ENCODE peak calls at places on chromosomes 2 and 18, in nine cellular contexts. U is stimulated activated CD8-positive, alpha-beta memory T cell treated with anti-CD3 and anti-CD28 coated beads, Interleukin-4, amount 100 ng/mL, for 4 hours; I is activated naive CD4-positive, alpha-beta T cell; J is stimulated activated CD4-positive, alpha-beta T cell treated with anti-CD3 and anti-CD28 coated beads, Interleukin-4, amount 100 ng/mL, for 4 hours; M is cardiac muscle cell; X is body of pancreas; P is brain microvascular endothelial cell; C is NCI-H1417; V is EL. G is an unnamed sample.

GRCh38 chr2:13050764-13051163 is 334.0 kb downstream of the TRIB2 start:
- DNase-seq in J (no peak), I (no peak), X (no peak), U (no peak), V (no peak), P (no peak), C (no peak), M (peak; percentile 38), G (no peak)

GRCh38 chr2:22887426-22887825 is 497.6 kb upstream of the KLHL29 start:
- DNase-seq in U (no peak), P (no peak), C (no peak), I (no peak), J (no peak), V (no peak), M (no peak), X (no peak), G (no peak)

GRCh38 chr18:31648966-31649429 is 35.4 kb downstream of the B4GALT6 start:
- DNase-seq in C (no peak), J (no peak), U (no peak), M (peak; percentile 36), P (peak; percentile 45), V (no peak), X (no peak), I (no peak), G (no peak)

GRCh38 chr2:96550787-96551604 is 14.4 kb downstream of the ARID5A start:
- DNase-seq in P (no peak), I (no peak), X (no peak), V (no peak), U (no peak), C (no peak), J (no peak), M (no peak), G (no peak)

GRCh38 chr2:20224716-20225293 is at the start of gene SDC1:
- DNase-seq in J (no peak), P (peak; percentile 27), I (no peak), M (peak; percentile 58), U (no peak), X (peak; percentile 59), V (peak; percentile 65), C (peak; percentile 80), G (no peak)

GRCh38 chr2:207202645-207203044 is 36.9 kb upstream of the KLF7 start:
- DNase-seq in P (peak; percentile 46), J (no peak), M (peak; percentile 65), V (peak; percentile 35), U (no peak), X (no peak), C (no peak), I (no peak), G (no peak)

GRCh38 chr18:54766631-54767030 is 61.6 kb upstream of the RAB27B start:
- DNase-seq in M (no peak), V (no peak), X (no peak), C (no peak), J (no peak), U (no peak), I (no peak), P (no peak), G (no peak)

GRCh38 chr18:5284808-5285207 is 10.7 kb downstream of the ZBTB14 start:
- DNase-seq in P (no peak), V (no peak), J (no peak), U (no peak), M (peak; percentile 50), I (no peak), X (no peak), C (no peak), G (no peak)

GRCh38 chr18:70280007-70280925 is 8.6 kb upstream of the SOCS6 start:
- DNase-seq in X (peak; percentile 65), P (no peak), U (no peak), J (no peak), C (no peak), M (no peak), I (no peak), V (peak; percentile 46), G (no peak)

G was measured in activated CD4-positive, CD25-positive, alpha-beta regulatory T cell treated with anti-CD3 and anti-CD28 coated beads, Interleukin-2, amount 50 U/mL, for 72 hours.